ENCODE peak calls at places on chromosomes 6 and 20, in seven cellular contexts. R is fibroblast of pulmonary artery, O is astrocyte of the cerebellum, T is NB4, G is foreskin fibroblast, S is neural progenitor cell, C is fibroblast of lung. J is an unnamed sample.

GRCh38 chr6:1316482-1317220 is 4.8 kb downstream of the FOXQ1 start:
- DNase-seq in T (peak), C (no peak), S (peak), G (peak), R (peak), O (no peak), J (no peak)

GRCh38 chr6:33577106-33577535 is 3.0 kb downstream of the BAK1 start:
- DNase-seq in R (no peak), S (no peak), C (no peak), O (no peak), G (no peak), T (peak), J (no peak)

GRCh38 chr6:77880501-77880900 is 227.7 kb downstream of the MEI4 start:
- DNase-seq in O (peak), C (no peak), T (no peak), S (no peak), R (peak), G (no peak), J (no peak)

GRCh38 chr6:28710466-28711191 is 184.9 kb downstream of the GPX5 start:
- DNase-seq in R (peak), G (no peak), T (peak), S (peak), O (no peak), C (peak), J (no peak)

GRCh38 chr20:25301357-25301920 is 53.6 kb downstream of the PYGB start:
- DNase-seq in C (no peak), T (no peak), G (no peak), S (no peak), O (no peak), R (no peak), J (no peak)

GRCh38 chr6:116387374-116387773 is 16.6 kb downstream of the DSE start:
- DNase-seq in T (peak), O (no peak), S (no peak), C (peak), G (peak), R (peak), J (no peak)

GRCh38 chr6:107655245-107655644 is 165.3 kb downstream of the SOBP start:
- DNase-seq in G (no peak), T (peak), S (peak), C (no peak), R (no peak), O (no peak), J (no peak)

GRCh38 chr6:161066511-161066910 is 74.9 kb downstream of the MAP3K4 start:
- DNase-seq in R (no peak), C (peak), G (peak), T (no peak), S (no peak), O (no peak), J (peak)

GRCh38 chr6:4607026-4607704 is 169.0 kb upstream of the CDYL start:
- DNase-seq in O (peak), T (peak), C (peak), R (peak), S (no peak), G (peak), J (no peak)

GRCh38 chr6:154848580-154848979 is 115.4 kb downstream of the SCAF8 start:
- DNase-seq in O (no peak), T (no peak), S (no peak), R (peak), G (no peak), C (peak), J (no peak)

GRCh38 chr20:63295422-63295821 is 2.4 kb downstream of the COL20A1 start:
- DNase-seq in R (no peak), T (no peak), G (no peak), O (no peak), C (no peak), S (no peak), J (no peak)

GRCh38 chr6:16239090-16239797 is 857 bp downstream of the GMPR start:
- DNase-seq in S (peak), G (peak), T (peak), O (no peak), C (peak), R (peak), J (no peak)

GRCh38 chr6:134979142-134979541 is 29.2 kb upstream of the ALDH8A1 start:
- DNase-seq in G (no peak), S (no peak), R (no peak), C (no peak), O (no peak), T (no peak), J (no peak)

GRCh38 chr6:40912158-40912946 is 126.7 kb downstream of the UNC5CL start:
- DNase-seq in T (peak), C (peak), G (peak), O (no peak), S (peak), R (peak), J (no peak)

GRCh38 chr20:37446286-37447032 is 74.6 kb upstream of the NNAT start:
- DNase-seq in R (no peak), S (no peak), T (no peak), G (no peak), C (no peak), O (no peak), J (no peak)

GRCh38 chr6:34242252-34243130 is 5.8 kb downstream of the HMGA1 start:
- DNase-seq in T (no peak), G (peak), S (no peak), C (no peak), R (no peak), O (no peak), J (no peak)

GRCh38 chr20:48246391-48246790 is 461.1 kb upstream of the SULF2 start:
- DNase-seq in C (no peak), T (no peak), G (no peak), S (no peak), R (no peak), O (no peak), J (no peak)

GRCh38 chr20:47429409-47429808 is 72.3 kb upstream of the NCOA3 start:
- DNase-seq in G (no peak), S (no peak), T (no peak), O (no peak), C (no peak), R (peak), J (no peak)

GRCh38 chr6:161418458-161418945 is 144.6 kb upstream of the AGPAT4 start:
- DNase-seq in G (peak), S (peak), O (peak), C (peak), R (peak), T (peak), J (peak)

GRCh38 chr6:134123666-134124208 is 71.3 kb upstream of the SLC2A12 start:
- DNase-seq in G (peak), O (peak), S (peak), T (peak), C (peak), R (peak), J (peak)

GRCh38 chr6:134706153-134706552 is 243.7 kb downstream of the ALDH8A1 start:
- DNase-seq in T (no peak), G (peak), C (no peak), S (peak), R (no peak), O (no peak), J (no peak)

GRCh38 chr20:10495173-10495572 is 60.1 kb downstream of the SLX4IP start:
- DNase-seq in R (no peak), S (no peak), C (no peak), G (no peak), O (no peak), T (peak), J (no peak)

GRCh38 chr20:41327178-41327577 is 9.6 kb upstream of the ZHX3 start:
- DNase-seq in O (no peak), R (no peak), S (no peak), G (no peak), T (no peak), C (no peak), J (no peak)

GRCh38 chr6:82867946-82868345 is 197.7 kb downstream of the UBE3D start:
- DNase-seq in C (no peak), R (no peak), T (no peak), G (no peak), O (no peak), S (no peak), J (no peak)

GRCh38 chr6:134168580-134169223 is 116.3 kb upstream of the SLC2A12 start:
- DNase-seq in C (peak), O (no peak), S (no peak), T (no peak), R (peak), G (peak), J (no peak)

GRCh38 chr6:17381429-17382147 is 11.8 kb upstream of the CAP2 start:
- DNase-seq in G (peak), R (peak), S (no peak), T (no peak), O (no peak), C (peak), J (peak)

GRCh38 chr6:16982827-16983226 is 119.0 kb upstream of the STMND1 start:
- DNase-seq in C (peak), T (no peak), R (peak), O (peak), S (no peak), G (peak), J (peak)

GRCh38 chr6:169072127-169073042 is 181.3 kb downstream of the THBS2 start:
- DNase-seq in S (no peak), R (no peak), C (peak), G (no peak), O (no peak), T (no peak), J (no peak)

GRCh38 chr6:169069361-169069760 is 184.3 kb downstream of the THBS2 start:
- DNase-seq in T (no peak), O (no peak), C (no peak), G (no peak), S (no peak), R (no peak), J (no peak)

GRCh38 chr6:169071394-169071793 is 182.3 kb downstream of the THBS2 start:
- DNase-seq in O (no peak), G (no peak), C (no peak), S (no peak), R (no peak), T (no peak), J (no peak)

GRCh38 chr6:169073311-169073710 is 180.3 kb downstream of the THBS2 start:
- DNase-seq in S (no peak), C (peak), T (no peak), G (peak), O (peak), R (peak), J (peak)

GRCh38 chr6:169070506-169071176 is 183.0 kb downstream of the THBS2 start:
- DNase-seq in T (peak), C (peak), R (peak), O (peak), G (peak), S (no peak), J (peak)
- TF ChIP-seq CTCF in T (no peak), C (peak), R (peak), O (peak), G (peak), S (no peak), J (peak)

DNA sequence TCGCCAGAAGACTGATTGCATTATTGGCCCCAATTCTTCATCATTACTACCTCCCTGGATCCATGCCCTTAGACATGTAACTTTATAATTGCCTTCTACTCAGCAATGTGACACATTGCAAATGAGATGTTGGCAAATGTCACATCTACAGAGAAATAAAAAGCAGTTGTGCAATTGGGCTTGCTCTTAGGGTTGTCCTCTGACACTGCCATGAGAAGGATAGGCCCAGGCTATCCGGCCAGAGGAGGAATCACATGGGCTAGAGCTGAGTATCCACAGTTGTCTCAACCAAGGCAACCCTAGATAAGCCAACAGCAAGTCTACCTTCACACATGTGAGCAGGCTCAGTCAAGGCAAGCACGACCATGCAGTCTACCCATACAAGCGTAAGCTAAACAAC is 447.0 kb downstream of the PLCB1 start:
- DNase-seq in T (no peak), R (no peak), C (no peak), O (no peak), G (no peak), S (no peak), J (no peak)
- H3K4me3 ChIP-seq in T (no peak), R (no peak), C (no peak), O (no peak), G (no peak), S (no peak), J (no peak)

GRCh38 chr6:42898891-42899361 is 16.9 kb upstream of the PTCRA start:
- DNase-seq in C (peak), G (peak), R (peak), T (peak), O (peak), S (peak), J (no peak)
- TF ChIP-seq CTCF in C (peak), G (peak), R (peak), T (peak), O (peak), S (peak), J (peak)

GRCh38 chr6:42193491-42193894 is 1.3 kb downstream of the GUCA1B start:
- DNase-seq in S (peak), R (peak), T (no peak), G (no peak), C (peak), O (no peak), J (no peak)
- H3K4me3 ChIP-seq in S (no peak), R (peak), T (no peak), G (no peak), C (no peak), O (no peak), J (no peak)

GRCh38 chr6:20684474-20684873 is 150.2 kb downstream of the CDKAL1 start:
- DNase-seq in R (no peak), S (no peak), T (no peak), O (no peak), G (no peak), C (no peak), J (no peak)

GRCh38 chr6:20688710-20689500 is 154.6 kb downstream of the CDKAL1 start:
- DNase-seq in O (peak), C (peak), G (peak), R (peak), T (no peak), S (no peak), J (no peak)

GRCh38 chr6:20681243-20681684 is 147.0 kb downstream of the CDKAL1 start:
- DNase-seq in T (no peak), G (no peak), R (no peak), C (no peak), S (no peak), O (no peak), J (no peak)

GRCh38 chr6:20687494-20687893 is 153.2 kb downstream of the CDKAL1 start:
- DNase-seq in G (no peak), T (no peak), S (no peak), R (no peak), C (no peak), O (no peak), J (no peak)

DNA sequence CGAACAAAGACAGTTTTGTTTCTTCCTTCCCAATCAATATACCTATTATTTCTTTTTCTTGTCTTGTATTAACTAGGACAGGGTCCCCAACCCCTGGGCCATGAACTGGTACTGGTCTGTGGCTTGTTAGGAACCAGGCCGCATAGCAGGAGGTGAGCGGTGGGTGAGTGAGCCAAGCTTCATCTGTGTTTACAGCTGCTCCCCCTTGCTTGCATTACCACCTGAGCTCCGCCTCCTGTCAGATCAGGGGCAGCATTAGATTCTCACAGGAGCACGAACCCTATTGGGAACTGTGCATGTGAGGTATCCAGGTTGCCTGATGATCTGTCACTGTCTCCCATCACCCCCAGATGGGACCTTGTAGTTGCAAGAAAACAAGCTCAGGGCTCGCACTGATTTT is 151.9 kb downstream of the CDKAL1 start:
- DNase-seq in C (no peak), S (peak), O (no peak), G (no peak), R (no peak), T (no peak), J (no peak)
- TF ChIP-seq CTCF in C (no peak), S (peak), O (no peak), G (no peak), R (no peak), T (no peak), J (no peak)

DNA sequence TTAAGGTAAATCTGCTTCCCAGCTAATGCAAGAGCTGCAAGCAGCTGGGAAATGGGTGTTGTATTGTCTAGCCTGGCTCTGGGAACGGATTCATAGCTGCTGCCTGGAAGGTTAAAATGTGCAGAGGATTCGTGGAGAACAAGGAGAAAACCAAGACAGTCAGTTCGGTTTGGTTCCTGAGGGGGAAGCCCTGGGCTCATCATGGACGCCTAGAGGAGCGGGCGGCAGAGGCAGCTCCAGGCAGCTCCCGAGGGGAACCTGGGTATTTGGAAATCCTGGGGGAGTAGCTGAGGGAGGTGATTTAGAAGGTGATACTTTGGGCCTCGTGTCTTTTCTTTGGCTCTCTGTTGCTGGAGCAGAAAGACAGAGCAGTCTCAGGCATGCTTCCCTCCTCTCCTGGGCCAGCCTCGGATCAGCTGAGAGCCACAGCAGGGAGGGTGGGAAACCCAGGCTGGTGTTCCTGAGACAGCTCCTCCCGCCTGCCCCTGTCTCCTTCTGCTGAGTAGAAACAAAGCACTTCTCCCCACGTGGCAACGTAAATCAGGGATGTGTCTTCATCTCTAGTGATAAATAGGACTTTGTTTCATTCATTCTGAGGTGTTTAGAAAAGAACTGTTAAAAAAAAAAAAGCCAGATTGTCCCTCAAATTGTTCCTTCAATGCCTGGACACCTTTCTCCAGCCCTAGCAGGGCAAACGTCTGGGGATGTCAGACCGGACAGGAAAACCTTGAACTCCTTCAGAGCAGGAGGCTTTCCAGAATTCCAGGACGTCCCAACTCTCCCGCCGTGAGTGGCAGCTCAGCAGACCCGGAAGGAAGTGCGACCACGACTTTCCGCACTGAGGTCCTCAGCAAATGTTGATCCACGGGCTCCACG is 139.4 kb downstream of the DLL1 start:
- DNase-seq in S (peak), G (no peak), T (no peak), C (no peak), O (no peak), R (no peak), J (no peak)
- H3K4me3 ChIP-seq in S (no peak), G (no peak), T (no peak), C (no peak), O (no peak), R (no peak), J (no peak)

GRCh38 chr6:2623348-2623747 is 127.4 kb downstream of the MYLK4 start:
- DNase-seq in T (no peak), S (no peak), R (no peak), G (no peak), C (no peak), O (no peak), J (no peak)

GRCh38 chr6:2624177-2624576 is 126.5 kb downstream of the MYLK4 start:
- DNase-seq in T (no peak), G (no peak), O (no peak), S (no peak), C (no peak), R (no peak), J (no peak)

GRCh38 chr6:2619651-2620050 is 131.1 kb downstream of the MYLK4 start:
- DNase-seq in G (no peak), T (no peak), R (no peak), S (no peak), O (no peak), C (no peak), J (no peak)

GRCh38 chr6:2625581-2625980 is 125.1 kb downstream of the MYLK4 start:
- DNase-seq in T (no peak), R (peak), C (peak), S (no peak), O (no peak), G (no peak), J (no peak)

DNA sequence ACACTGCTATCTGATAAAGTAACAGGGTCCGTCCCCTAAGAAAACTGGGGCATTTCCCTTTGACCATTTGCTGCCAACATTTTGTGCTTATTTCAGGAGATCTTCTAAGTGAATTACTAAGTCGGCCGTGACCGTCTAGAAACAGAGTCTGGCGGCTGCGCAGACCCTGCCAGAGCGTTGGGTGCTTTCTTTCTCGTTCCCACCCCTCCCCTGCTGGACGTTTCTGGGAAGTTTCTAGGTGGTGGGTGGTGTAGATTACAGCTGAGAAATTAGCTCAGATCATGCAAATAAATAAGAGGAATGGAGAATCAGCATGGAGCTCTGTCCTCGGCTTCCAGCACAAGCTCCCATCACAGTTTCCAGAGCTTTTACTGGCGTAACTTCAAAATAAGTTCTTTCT is 128.0 kb downstream of the MYLK4 start:
- DNase-seq in O (no peak), C (no peak), G (no peak), T (no peak), R (no peak), S (no peak), J (no peak)
- TF ChIP-seq CTCF in O (no peak), C (peak), G (no peak), T (no peak), R (no peak), S (no peak), J (no peak)

GRCh38 chr20:15789083-15789482 is 784.2 kb downstream of the KIF16B start:
- DNase-seq in C (no peak), R (no peak), S (no peak), T (no peak), G (no peak), O (no peak), J (no peak)
- H3K4me3 ChIP-seq in C (no peak), R (no peak), S (no peak), T (no peak), G (no peak), O (no peak), J (no peak)